ENCODE peak calls at places on chromosome 1, in seven cellular contexts. One of them, this sample, is unnamed.

GRCh38 chr1:151847867-151848596 is 5.5 kb downstream of the THEM5 start:
- DNase-seq in breast epithelium: no peak
- DNase-seq in transverse colon: no peak
- DNase-seq in GM23338: no peak
- DNase-seq in sigmoid colon: peak; percentile 46
- DNase-seq in esophagus muscularis mucosa: no peak
- DNase-seq in GM12878: no peak
- DNase-seq in this sample: no peak

GRCh38 chr1:54861070-54861761 is 25.8 kb downstream of the DHCR24 start:
- DNase-seq in sigmoid colon: no peak
- DNase-seq in GM23338: no peak
- DNase-seq in breast epithelium: no peak
- DNase-seq in esophagus muscularis mucosa: no peak
- DNase-seq in transverse colon: no peak
- DNase-seq in GM12878: peak; percentile 35
- DNase-seq in this sample: no peak

GRCh38 chr1:160708821-160709220 is 2.8 kb downstream of the CD48 start:
- DNase-seq in GM23338: no peak
- DNase-seq in transverse colon: no peak
- DNase-seq in esophagus muscularis mucosa: no peak
- DNase-seq in sigmoid colon: no peak
- DNase-seq in GM12878: no peak
- DNase-seq in breast epithelium: no peak
- DNase-seq in this sample: no peak

GRCh38 chr1:200699871-200700270 is 30.2 kb upstream of the DDX59 start:
- DNase-seq in breast epithelium: no peak
- DNase-seq in GM23338: peak; percentile 10
- DNase-seq in GM12878: no peak
- DNase-seq in transverse colon: no peak
- DNase-seq in sigmoid colon: no peak
- DNase-seq in esophagus muscularis mucosa: no peak
- DNase-seq in this sample: no peak

GRCh38 chr1:231626951-231627614 is 493 bp downstream of the DISC1 start:
- DNase-seq in GM23338: peak; percentile 88
- DNase-seq in GM12878: no peak
- DNase-seq in sigmoid colon: peak; percentile 84
- DNase-seq in breast epithelium: peak; percentile 57
- DNase-seq in esophagus muscularis mucosa: no peak
- DNase-seq in transverse colon: peak; percentile 71
- DNase-seq in this sample: no peak

GRCh38 chr1:116990612-116991151 is 10.9 kb upstream of the CD101 start:
- DNase-seq in transverse colon: peak; percentile 24
- DNase-seq in GM23338: no peak
- DNase-seq in esophagus muscularis mucosa: no peak
- DNase-seq in sigmoid colon: peak; percentile 84
- DNase-seq in GM12878: no peak
- DNase-seq in breast epithelium: peak; percentile 63
- DNase-seq in this sample: no peak

GRCh38 chr1:239955431-239955830 is 136.3 kb upstream of the FMN2 start:
- DNase-seq in esophagus muscularis mucosa: peak; percentile 91
- DNase-seq in transverse colon: no peak
- DNase-seq in GM23338: no peak
- DNase-seq in GM12878: no peak
- DNase-seq in sigmoid colon: no peak
- DNase-seq in breast epithelium: no peak
- DNase-seq in this sample: no peak

GRCh38 chr1:103496014-103496635 is 29.4 kb upstream of the RNPC3 start:
- DNase-seq in esophagus muscularis mucosa: no peak
- DNase-seq in breast epithelium: no peak
- DNase-seq in GM23338: no peak
- DNase-seq in transverse colon: no peak
- DNase-seq in sigmoid colon: no peak
- DNase-seq in GM12878: no peak
- DNase-seq in this sample: no peak

GRCh38 chr1:7120863-7121621 is 335.8 kb downstream of the CAMTA1 start:
- DNase-seq in sigmoid colon: no peak
- DNase-seq in esophagus muscularis mucosa: no peak
- DNase-seq in breast epithelium: no peak
- DNase-seq in GM12878: no peak
- DNase-seq in GM23338: peak; percentile 43
- DNase-seq in transverse colon: no peak
- DNase-seq in this sample: no peak

GRCh38 chr1:171852273-171852672 is 11.0 kb downstream of the DNM3 start:
- DNase-seq in transverse colon: no peak
- DNase-seq in GM12878: no peak
- DNase-seq in GM23338: no peak
- DNase-seq in breast epithelium: no peak
- DNase-seq in sigmoid colon: no peak
- DNase-seq in esophagus muscularis mucosa: no peak
- DNase-seq in this sample: no peak

GRCh38 chr1:30868833-30869435 is 39.6 kb downstream of the SDC3 start:
- DNase-seq in GM23338: no peak
- DNase-seq in esophagus muscularis mucosa: no peak
- DNase-seq in transverse colon: no peak
- DNase-seq in breast epithelium: no peak
- DNase-seq in GM12878: peak; percentile 15
- DNase-seq in sigmoid colon: no peak
- DNase-seq in this sample: no peak

GRCh38 chr1:219121634-219122033 is 52.0 kb upstream of the LYPLAL1 start:
- DNase-seq in transverse colon: no peak
- DNase-seq in breast epithelium: no peak
- DNase-seq in GM12878: no peak
- DNase-seq in GM23338: no peak
- DNase-seq in sigmoid colon: no peak
- DNase-seq in esophagus muscularis mucosa: no peak
- DNase-seq in this sample: no peak

GRCh38 chr1:32754282-32755097 is 51.9 kb upstream of the SYNC start:
- DNase-seq in GM12878: no peak
- DNase-seq in transverse colon: no peak
- DNase-seq in breast epithelium: peak; percentile 81
- DNase-seq in GM23338: peak; percentile 95
- DNase-seq in esophagus muscularis mucosa: no peak
- DNase-seq in sigmoid colon: no peak
- DNase-seq in this sample: no peak

GRCh38 chr1:23736437-23737134 is 6.7 kb upstream of the ELOA start:
- DNase-seq in sigmoid colon: no peak
- DNase-seq in breast epithelium: no peak
- DNase-seq in esophagus muscularis mucosa: no peak
- DNase-seq in transverse colon: no peak
- DNase-seq in GM23338: no peak
- DNase-seq in GM12878: no peak
- DNase-seq in this sample: no peak

GRCh38 chr1:15056515-15057285 is 96.8 kb upstream of the TMEM51 start:
- DNase-seq in GM12878: no peak
- DNase-seq in esophagus muscularis mucosa: no peak
- DNase-seq in sigmoid colon: no peak
- DNase-seq in transverse colon: no peak
- DNase-seq in breast epithelium: no peak
- DNase-seq in GM23338: no peak
- DNase-seq in this sample: no peak

GRCh38 chr1:183472488-183473285 is at the start of gene SMG7:
- DNase-seq in esophagus muscularis mucosa: no peak
- DNase-seq in breast epithelium: peak; percentile 55
- DNase-seq in GM23338: peak; percentile 65
- DNase-seq in sigmoid colon: no peak
- DNase-seq in GM12878: no peak
- DNase-seq in transverse colon: peak; percentile 59
- DNase-seq in this sample: no peak

GRCh38 chr1:112714313-112715263 is 544 bp downstream of the PPM1J start:
- DNase-seq in esophagus muscularis mucosa: no peak
- DNase-seq in breast epithelium: no peak
- DNase-seq in GM12878: no peak
- DNase-seq in sigmoid colon: no peak
- DNase-seq in GM23338: peak; percentile 74
- DNase-seq in transverse colon: no peak
- DNase-seq in this sample: no peak

GRCh38 chr1:234533034-234533571 is 54.1 kb upstream of the TARBP1 start:
- DNase-seq in transverse colon: peak; percentile 47
- DNase-seq in esophagus muscularis mucosa: no peak
- DNase-seq in breast epithelium: no peak
- DNase-seq in GM23338: no peak
- DNase-seq in GM12878: no peak
- DNase-seq in sigmoid colon: peak; percentile 94
- DNase-seq in this sample: no peak

GRCh38 chr1:58013237-58013636 is 533.3 kb downstream of the OMA1 start:
- DNase-seq in breast epithelium: no peak
- DNase-seq in GM12878: no peak
- DNase-seq in sigmoid colon: no peak
- DNase-seq in GM23338: peak; percentile 57
- DNase-seq in esophagus muscularis mucosa: no peak
- DNase-seq in transverse colon: no peak
- DNase-seq in this sample: no peak

GRCh38 chr1:30144831-30145230 is 578.6 kb downstream of the MATN1 start:
- DNase-seq in sigmoid colon: no peak
- DNase-seq in GM23338: no peak
- DNase-seq in breast epithelium: no peak
- DNase-seq in GM12878: no peak
- DNase-seq in esophagus muscularis mucosa: no peak
- DNase-seq in transverse colon: no peak
- DNase-seq in this sample: no peak

GRCh38 chr1:230807029-230807428 is 59.8 kb downstream of the CAPN9 start:
- DNase-seq in esophagus muscularis mucosa: peak; percentile 89
- DNase-seq in transverse colon: no peak
- DNase-seq in sigmoid colon: peak; percentile 84
- DNase-seq in GM12878: no peak
- DNase-seq in breast epithelium: no peak
- DNase-seq in GM23338: no peak
- DNase-seq in this sample: no peak

GRCh38 chr1:71093938-71094337 is 13.1 kb upstream of the ZRANB2 start:
- DNase-seq in esophagus muscularis mucosa: no peak
- DNase-seq in transverse colon: no peak
- DNase-seq in GM23338: no peak
- DNase-seq in breast epithelium: no peak
- DNase-seq in GM12878: no peak
- DNase-seq in sigmoid colon: no peak
- DNase-seq in this sample: no peak

GRCh38 chr1:12356004-12356890 is 126.4 kb downstream of the VPS13D start:
- DNase-seq in sigmoid colon: no peak
- DNase-seq in breast epithelium: no peak
- DNase-seq in GM12878: no peak
- DNase-seq in GM23338: no peak
- DNase-seq in transverse colon: no peak
- DNase-seq in esophagus muscularis mucosa: no peak
- DNase-seq in this sample: no peak

GRCh38 chr1:91036894-91037829 is 15.3 kb upstream of the ZNF644 start:
- DNase-seq in esophagus muscularis mucosa: no peak
- DNase-seq in breast epithelium: no peak
- DNase-seq in GM23338: peak; percentile 40
- DNase-seq in sigmoid colon: no peak
- DNase-seq in GM12878: no peak
- DNase-seq in transverse colon: no peak
- DNase-seq in this sample: no peak

GRCh38 chr1:212124891-212125582 is 89.5 kb downstream of the DTL start:
- DNase-seq in breast epithelium: no peak
- DNase-seq in esophagus muscularis mucosa: no peak
- DNase-seq in GM23338: no peak
- DNase-seq in GM12878: no peak
- DNase-seq in transverse colon: peak; percentile 68
- DNase-seq in sigmoid colon: no peak
- DNase-seq in this sample: no peak

GRCh38 chr1:186442651-186443114 is 18.2 kb downstream of the PDC start:
- DNase-seq in transverse colon: no peak
- DNase-seq in GM12878: no peak
- DNase-seq in sigmoid colon: no peak
- DNase-seq in breast epithelium: no peak
- DNase-seq in GM23338: no peak
- DNase-seq in esophagus muscularis mucosa: no peak
- DNase-seq in this sample: no peak
- TF ChIP-seq POLR2AphosphoS5 in transverse colon: no peak
- TF ChIP-seq POLR2AphosphoS5 in GM12878: no peak
- TF ChIP-seq POLR2AphosphoS5 in sigmoid colon: no peak
- TF ChIP-seq POLR2AphosphoS5 in breast epithelium: no peak
- TF ChIP-seq POLR2AphosphoS5 in GM23338: no peak
- TF ChIP-seq POLR2AphosphoS5 in esophagus muscularis mucosa: no peak
- TF ChIP-seq POLR2AphosphoS5 in this sample: no peak

GRCh38 chr1:209205039-209205438 is 378.5 kb upstream of the CAMK1G start:
- DNase-seq in GM12878: no peak
- DNase-seq in esophagus muscularis mucosa: no peak
- DNase-seq in breast epithelium: no peak
- DNase-seq in GM23338: no peak
- DNase-seq in sigmoid colon: no peak
- DNase-seq in transverse colon: no peak
- DNase-seq in this sample: no peak
- H3K4me1 ChIP-seq in GM12878: no peaks in the 10 kb centered on the region
- H3K4me1 ChIP-seq in esophagus muscularis mucosa: peaks cover 11% of the 10 kb centered on the region
- H3K4me1 ChIP-seq in breast epithelium: no peaks in the 10 kb centered on the region
- H3K4me1 ChIP-seq in GM23338: peaks cover 26% of the 10 kb centered on the region
- H3K4me1 ChIP-seq in sigmoid colon: peaks cover 12% of the 10 kb centered on the region
- H3K4me1 ChIP-seq in transverse colon: peaks cover 3% of the 10 kb centered on the region
- H3K4me1 ChIP-seq in this sample: no peaks in the 10 kb centered on the region

GRCh38 chr1:45894921-45895320 is 91.5 kb downstream of the MAST2 start:
- DNase-seq in breast epithelium: no peak
- DNase-seq in esophagus muscularis mucosa: no peak
- DNase-seq in transverse colon: no peak
- DNase-seq in sigmoid colon: no peak
- DNase-seq in GM23338: no peak
- DNase-seq in GM12878: no peak
- DNase-seq in this sample: no peak
- H3K4me3 ChIP-seq in breast epithelium: no peak overlapping the region
- H3K4me3 ChIP-seq in esophagus muscularis mucosa: no peak overlapping the region
- H3K4me3 ChIP-seq in transverse colon: no peak overlapping the region
- H3K4me3 ChIP-seq in sigmoid colon: no peak overlapping the region
- H3K4me3 ChIP-seq in GM23338: no peak overlapping the region
- H3K4me3 ChIP-seq in GM12878: no peak overlapping the region
- H3K4me3 ChIP-seq in this sample: no peak overlapping the region

GRCh38 chr1:207814469-207814868 is 62.6 kb downstream of the CD46 start:
- DNase-seq in GM23338: no peak
- DNase-seq in breast epithelium: no peak
- DNase-seq in esophagus muscularis mucosa: no peak
- DNase-seq in GM12878: no peak
- DNase-seq in sigmoid colon: no peak
- DNase-seq in transverse colon: no peak
- DNase-seq in this sample: no peak

GRCh38 chr1:207817166-207817565 is 65.3 kb downstream of the CD46 start:
- DNase-seq in sigmoid colon: peak; percentile 63
- DNase-seq in esophagus muscularis mucosa: no peak
- DNase-seq in transverse colon: no peak
- DNase-seq in GM23338: no peak
- DNase-seq in breast epithelium: no peak
- DNase-seq in GM12878: no peak
- DNase-seq in this sample: no peak

GRCh38 chr1:207815466-207815865 is 63.6 kb downstream of the CD46 start:
- DNase-seq in GM12878: no peak
- DNase-seq in GM23338: no peak
- DNase-seq in transverse colon: no peak
- DNase-seq in breast epithelium: no peak
- DNase-seq in esophagus muscularis mucosa: no peak
- DNase-seq in sigmoid colon: no peak
- DNase-seq in this sample: no peak

GRCh38 chr1:207813946-207814345 is 62.1 kb downstream of the CD46 start:
- DNase-seq in breast epithelium: no peak
- DNase-seq in GM12878: no peak
- DNase-seq in sigmoid colon: no peak
- DNase-seq in transverse colon: no peak
- DNase-seq in esophagus muscularis mucosa: no peak
- DNase-seq in GM23338: no peak
- DNase-seq in this sample: no peak

DNA sequence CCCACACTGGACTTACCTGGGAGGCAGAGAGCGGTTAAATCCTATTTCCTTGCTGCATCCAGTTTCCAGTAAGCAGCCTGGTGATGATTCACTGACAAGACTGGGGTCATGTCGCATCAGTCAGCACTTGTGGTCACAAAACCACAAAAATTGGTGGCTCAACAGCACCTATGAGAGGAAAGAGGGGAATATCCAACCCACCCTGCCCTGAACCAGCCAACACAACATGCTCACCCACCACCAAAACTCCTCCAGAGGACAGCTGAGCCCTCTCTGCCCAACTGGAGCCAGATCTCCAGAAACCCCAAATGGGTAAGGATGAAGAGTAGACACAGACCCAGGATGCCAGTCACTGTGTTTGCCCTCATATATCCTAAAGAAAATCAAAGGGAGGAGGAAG is 64.1 kb downstream of the CD46 start:
- DNase-seq in transverse colon: no peak
- DNase-seq in GM23338: no peak
- DNase-seq in sigmoid colon: no peak
- DNase-seq in esophagus muscularis mucosa: no peak
- DNase-seq in breast epithelium: no peak
- DNase-seq in GM12878: no peak
- DNase-seq in this sample: no peak
- TF ChIP-seq POLR2AphosphoS5 in transverse colon: no peak
- TF ChIP-seq POLR2AphosphoS5 in GM23338: no peak
- TF ChIP-seq POLR2AphosphoS5 in sigmoid colon: no peak
- TF ChIP-seq POLR2AphosphoS5 in esophagus muscularis mucosa: no peak
- TF ChIP-seq POLR2AphosphoS5 in breast epithelium: no peak
- TF ChIP-seq POLR2AphosphoS5 in GM12878: no peak
- TF ChIP-seq POLR2AphosphoS5 in this sample: no peak

This sample was measured in Panc1.